ENCODE peak calls at places on chromosomes 6 and 20, in seven cellular contexts. M, S, I, X, F, K and C are unnamed samples.
A peak's percentile ranks its signal among the peaks of the same experiment; 100 is the strongest.

GRCh38 chr6:12528171-12528570 is 188.4 kb upstream of the PHACTR1 start:
- DNase-seq in M (no peak), S (no peak), I (no peak), X (no peak), F (no peak), K (no peak), C (no peak)

GRCh38 chr6:90247262-90247661 is 49.4 kb downstream of the BACH2 start:
- DNase-seq in M (no peak), S (no peak), I (no peak), X (no peak), F (no peak), K (no peak), C (no peak)

GRCh38 chr20:47956261-47956995 is 171.1 kb upstream of the SULF2 start:
- DNase-seq in M (no peak), S (peak; percentile 42), I (no peak), X (no peak), F (no peak), K (no peak), C (no peak)

GRCh38 chr6:126650931-126651330 is 311.0 kb downstream of the CENPW start:
- DNase-seq in M (no peak), S (no peak), I (no peak), X (no peak), F (no peak), K (no peak), C (no peak)

GRCh38 chr6:161406633-161407032 is 132.8 kb upstream of the AGPAT4 start:
- DNase-seq in M (no peak), S (no peak), I (no peak), X (no peak), F (no peak), K (no peak), C (peak; percentile 9)

GRCh38 chr6:34526241-34526972 is 29.7 kb downstream of the SPDEF start:
- DNase-seq in M (no peak), S (peak; percentile 31), I (no peak), X (no peak), F (no peak), K (no peak), C (no peak)

GRCh38 chr6:168341280-168341679 is 21.7 kb upstream of the DACT2 start:
- DNase-seq in M (no peak), S (no peak), I (no peak), X (no peak), F (no peak), K (no peak), C (no peak)

GRCh38 chr6:70706491-70707123 is 38.9 kb downstream of the SMAP1 start:
- DNase-seq in M (no peak), S (no peak), I (no peak), X (no peak), F (no peak), K (no peak), C (no peak)

GRCh38 chr6:130752292-130752691 is 74.9 kb upstream of the SMLR1 start:
- DNase-seq in M (no peak), S (no peak), I (no peak), X (no peak), F (no peak), K (no peak), C (no peak)

GRCh38 chr6:169881398-169881797 is 130.0 kb downstream of the ERMARD start:
- DNase-seq in M (no peak), S (no peak), I (no peak), X (no peak), F (no peak), K (no peak), C (no peak)

GRCh38 chr6:133610974-133611373 is 277.9 kb upstream of the TCF21 start:
- DNase-seq in M (no peak), S (no peak), I (no peak), X (no peak), F (no peak), K (no peak), C (no peak)

GRCh38 chr20:32483351-32484220 is 101.5 kb downstream of the NOL4L start:
- DNase-seq in M (peak; percentile 84), S (peak; percentile 66), I (peak; percentile 31), X (peak; percentile 55), F (peak; percentile 89), K (peak; percentile 66), C (peak; percentile 81)
- TF ChIP-seq POLR2A in M (no peak), S (peak; percentile 50), I (peak; percentile 78), X (no peak), F (peak; percentile 47), K (peak; percentile 49), C (peak; percentile 51)

DNA sequence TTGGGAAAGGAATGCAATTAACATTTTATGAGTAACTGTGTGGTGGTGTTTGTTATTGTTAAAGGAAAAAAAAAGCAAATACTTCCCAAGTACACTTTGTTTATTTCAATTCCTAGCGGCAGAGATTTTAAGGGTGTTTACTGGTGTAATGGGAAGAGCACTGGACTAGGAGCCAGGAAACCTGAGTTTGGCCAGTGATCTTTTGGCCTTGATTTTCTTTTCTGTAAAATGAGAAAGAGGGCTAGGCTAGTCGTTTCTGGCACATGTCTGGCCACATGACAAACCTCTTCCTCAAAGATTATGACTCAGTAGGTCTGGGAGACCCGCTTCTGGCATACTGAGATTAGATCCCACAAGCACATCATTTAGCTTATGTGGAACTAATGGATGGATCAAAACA is 428.1 kb upstream of the NOX3 start:
- DNase-seq in M (no peak), S (no peak), I (no peak), X (no peak), F (no peak), K (no peak), C (no peak)
- TF ChIP-seq POLR2A in M (no peak), S (no peak), I (no peak), X (no peak), F (no peak), K (no peak), C (no peak)

GRCh38 chr20:36465109-36466080 is 75.9 kb upstream of the MYL9 start:
- DNase-seq in M (peak; percentile 35), S (peak; percentile 72), I (no peak), X (no peak), F (no peak), K (peak; percentile 80), C (peak; percentile 98)

GRCh38 chr20:36462440-36463211 is 78.7 kb upstream of the MYL9 start:
- DNase-seq in M (peak; percentile 36), S (peak; percentile 67), I (peak; percentile 49), X (no peak), F (no peak), K (peak; percentile 79), C (no peak)

GRCh38 chr20:36463212-36464061 is 77.9 kb upstream of the MYL9 start:
- DNase-seq in M (no peak), S (no peak), I (no peak), X (no peak), F (no peak), K (no peak), C (no peak)

GRCh38 chr20:36461600-36462439 is 79.5 kb upstream of the MYL9 start:
- DNase-seq in M (peak; percentile 43), S (peak; percentile 61), I (peak; percentile 45), X (peak; percentile 38), F (peak; percentile 75), K (peak; percentile 80), C (no peak)

GRCh38 chr20:36460648-36461599 is 80.4 kb upstream of the MYL9 start:
- DNase-seq in M (peak; percentile 96), S (peak; percentile 91), I (peak; percentile 94), X (peak; percentile 87), F (peak; percentile 96), K (peak; percentile 94), C (peak; percentile 84)
- TF ChIP-seq POLR2A in M (no peak), S (peak; percentile 99), I (peak; percentile 95), X (peak; percentile 18), F (peak; percentile 97), K (peak; percentile 92), C (peak; percentile 77)

GRCh38 chr20:31713312-31714049 is 9.2 kb downstream of the BCL2L1 start:
- DNase-seq in M (peak; percentile 56), S (peak; percentile 73), I (no peak), X (no peak), F (peak; percentile 59), K (peak; percentile 77), C (peak; percentile 71)
- TF ChIP-seq POLR2A in M (no peak), S (no peak), I (no peak), X (no peak), F (no peak), K (no peak), C (no peak)

DNA sequence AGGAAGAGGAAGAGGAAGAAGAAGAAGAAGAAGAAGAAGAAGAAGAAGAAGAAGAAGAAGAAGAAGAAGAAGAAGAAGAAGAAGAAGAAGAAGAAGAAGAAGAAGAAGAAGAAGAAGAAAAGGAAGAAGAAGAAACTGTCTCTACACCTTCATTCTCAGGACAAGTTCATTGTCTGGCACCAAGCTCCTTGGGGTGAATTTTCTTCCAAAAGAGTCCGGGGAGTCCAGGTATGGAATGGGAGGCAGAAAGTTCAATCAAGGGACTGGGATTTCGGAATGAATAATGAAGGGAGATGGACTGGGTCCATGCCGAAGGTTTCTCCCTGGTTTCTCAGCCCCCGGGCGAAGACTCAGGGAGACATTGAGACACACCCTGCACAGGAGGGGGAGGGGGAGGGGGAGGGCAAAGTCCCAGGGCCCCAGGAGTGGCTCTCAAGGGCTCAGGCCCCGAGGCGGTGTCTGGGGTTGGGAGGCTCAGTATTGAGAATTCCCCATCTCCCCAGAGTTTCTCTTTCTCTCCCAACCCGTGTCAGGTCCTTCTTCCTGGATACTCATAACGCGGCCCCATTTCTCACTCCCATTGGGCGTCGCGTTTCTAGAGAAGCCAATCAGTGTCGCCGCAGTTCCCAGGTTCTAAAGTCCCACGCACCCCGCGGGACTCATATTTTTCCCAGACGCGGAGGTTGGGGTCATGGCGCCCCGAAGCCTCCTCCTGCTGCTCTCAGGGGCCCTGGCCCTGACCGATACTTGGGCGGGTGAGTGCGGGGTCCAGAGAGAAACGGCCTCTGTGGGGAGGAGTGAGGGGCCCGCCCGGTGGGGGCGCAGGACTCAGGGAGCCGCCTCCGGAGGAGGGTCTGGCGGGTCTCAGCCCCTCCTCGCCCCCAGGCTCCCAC is at the start of gene HLA-F:
- DNase-seq in M (peak; percentile 93), S (peak; percentile 85), I (peak; percentile 92), X (peak; percentile 81), F (peak; percentile 90), K (peak; percentile 91), C (peak; percentile 88)
- TF ChIP-seq POLR2A in M (no peak), S (peak; percentile 75), I (peak; percentile 66), X (no peak), F (peak; percentile 67), K (peak; percentile 65), C (no peak)

GRCh38 chr6:26240157-26240980 is 124.6 kb upstream of the BTN3A2 start:
- DNase-seq in M (peak; percentile 35), S (peak; percentile 48), I (peak; percentile 69), X (no peak), F (no peak), K (peak; percentile 69), C (no peak)
- TF ChIP-seq POLR2A in M (no peak), S (peak; percentile 60), I (peak; percentile 90), X (peak; percentile 94), F (peak; percentile 64), K (peak; percentile 90), C (no peak)

DNA sequence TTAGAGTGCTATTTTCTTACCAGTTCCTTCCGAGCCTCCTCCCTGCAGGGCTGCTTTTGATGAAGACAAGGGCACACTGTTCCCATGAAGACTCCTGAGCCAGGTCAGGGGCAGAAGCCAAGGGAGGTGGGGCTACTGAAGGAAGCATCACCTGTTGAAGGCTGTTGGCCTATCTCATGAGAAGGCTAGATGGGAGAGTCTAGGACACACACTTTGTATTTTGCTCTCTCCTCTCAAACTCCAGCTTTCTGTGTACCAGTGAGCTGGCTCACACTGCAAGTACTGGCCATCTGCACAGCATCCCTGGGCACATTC is 683.2 kb upstream of the ID4 start:
- DNase-seq in M (no peak), S (no peak), I (no peak), X (no peak), F (no peak), K (no peak), C (no peak)
- TF ChIP-seq POLR2A in M (no peak), S (no peak), I (no peak), X (no peak), F (no peak), K (no peak), C (no peak)